ENCODE peak calls at places on chromosomes 16 and 17, in eight cellular contexts. One of them, this sample, is unnamed.

GRCh38 chr17:35089846-35090193 is 26.3 kb upstream of the RFFL start:
- DNase-seq in activated naive CD8-positive, alpha-beta T cell treated with anti-CD3 and anti-CD28 coated beads for 36 hours: peak
- DNase-seq in NB4: peak
- DNase-seq in left ventricle myocardium superior: no peak
- DNase-seq in T-helper 1 cell: peak
- DNase-seq in LoVo: peak
- DNase-seq in occipital lobe: no peak
- DNase-seq in cardiac fibroblast: peak
- DNase-seq in this sample: no peak

GRCh38 chr16:522320-523096 is 5.0 kb upstream of the CAPN15 start:
- DNase-seq in cardiac fibroblast: no peak
- DNase-seq in LoVo: no peak
- DNase-seq in occipital lobe: no peak
- DNase-seq in left ventricle myocardium superior: no peak
- DNase-seq in NB4: no peak
- DNase-seq in T-helper 1 cell: no peak
- DNase-seq in activated naive CD8-positive, alpha-beta T cell treated with anti-CD3 and anti-CD28 coated beads for 36 hours: no peak
- DNase-seq in this sample: no peak

GRCh38 chr17:12911241-12911640 is 106.6 kb downstream of the ELAC2 start:
- DNase-seq in activated naive CD8-positive, alpha-beta T cell treated with anti-CD3 and anti-CD28 coated beads for 36 hours: no peak
- DNase-seq in cardiac fibroblast: peak
- DNase-seq in LoVo: no peak
- DNase-seq in T-helper 1 cell: no peak
- DNase-seq in occipital lobe: no peak
- DNase-seq in left ventricle myocardium superior: no peak
- DNase-seq in NB4: no peak
- DNase-seq in this sample: no peak

GRCh38 chr16:2066139-2066538 is 18.4 kb downstream of the TSC2 start:
- DNase-seq in left ventricle myocardium superior: no peak
- DNase-seq in LoVo: no peak
- DNase-seq in occipital lobe: no peak
- DNase-seq in activated naive CD8-positive, alpha-beta T cell treated with anti-CD3 and anti-CD28 coated beads for 36 hours: no peak
- DNase-seq in cardiac fibroblast: no peak
- DNase-seq in NB4: no peak
- DNase-seq in T-helper 1 cell: no peak
- DNase-seq in this sample: no peak

GRCh38 chr17:992933-993332 is 4.0 kb upstream of the TIMM22 start:
- DNase-seq in activated naive CD8-positive, alpha-beta T cell treated with anti-CD3 and anti-CD28 coated beads for 36 hours: no peak
- DNase-seq in left ventricle myocardium superior: no peak
- DNase-seq in occipital lobe: no peak
- DNase-seq in cardiac fibroblast: no peak
- DNase-seq in T-helper 1 cell: no peak
- DNase-seq in NB4: no peak
- DNase-seq in LoVo: no peak
- DNase-seq in this sample: no peak

GRCh38 chr16:77090062-77090461 is 100.9 kb upstream of the MON1B start:
- DNase-seq in cardiac fibroblast: no peak
- DNase-seq in occipital lobe: no peak
- DNase-seq in T-helper 1 cell: no peak
- DNase-seq in activated naive CD8-positive, alpha-beta T cell treated with anti-CD3 and anti-CD28 coated beads for 36 hours: no peak
- DNase-seq in NB4: no peak
- DNase-seq in LoVo: no peak
- DNase-seq in left ventricle myocardium superior: no peak
- DNase-seq in this sample: no peak

GRCh38 chr17:64174686-64175456 is 44.9 kb upstream of the ERN1 start:
- DNase-seq in left ventricle myocardium superior: no peak
- DNase-seq in NB4: peak
- DNase-seq in LoVo: no peak
- DNase-seq in cardiac fibroblast: peak
- DNase-seq in T-helper 1 cell: no peak
- DNase-seq in occipital lobe: peak
- DNase-seq in activated naive CD8-positive, alpha-beta T cell treated with anti-CD3 and anti-CD28 coated beads for 36 hours: no peak
- DNase-seq in this sample: no peak

GRCh38 chr17:65457635-65458257 is 103.7 kb downstream of the AXIN2 start:
- DNase-seq in left ventricle myocardium superior: no peak
- DNase-seq in LoVo: no peak
- DNase-seq in NB4: no peak
- DNase-seq in occipital lobe: no peak
- DNase-seq in cardiac fibroblast: no peak
- DNase-seq in activated naive CD8-positive, alpha-beta T cell treated with anti-CD3 and anti-CD28 coated beads for 36 hours: no peak
- DNase-seq in T-helper 1 cell: no peak
- DNase-seq in this sample: no peak

GRCh38 chr16:80105160-80105559 is 435.6 kb upstream of the DYNLRB2 start:
- DNase-seq in LoVo: no peak
- DNase-seq in activated naive CD8-positive, alpha-beta T cell treated with anti-CD3 and anti-CD28 coated beads for 36 hours: no peak
- DNase-seq in NB4: no peak
- DNase-seq in occipital lobe: no peak
- DNase-seq in cardiac fibroblast: peak
- DNase-seq in left ventricle myocardium superior: no peak
- DNase-seq in T-helper 1 cell: no peak
- DNase-seq in this sample: no peak

GRCh38 chr16:52320930-52321439 is 226.0 kb downstream of the TOX3 start:
- DNase-seq in NB4: no peak
- DNase-seq in LoVo: no peak
- DNase-seq in occipital lobe: no peak
- DNase-seq in activated naive CD8-positive, alpha-beta T cell treated with anti-CD3 and anti-CD28 coated beads for 36 hours: no peak
- DNase-seq in T-helper 1 cell: no peak
- DNase-seq in cardiac fibroblast: no peak
- DNase-seq in left ventricle myocardium superior: no peak
- DNase-seq in this sample: no peak

GRCh38 chr16:88552166-88552565 is 18.0 kb upstream of the ZC3H18 start:
- DNase-seq in occipital lobe: no peak
- DNase-seq in left ventricle myocardium superior: no peak
- DNase-seq in LoVo: no peak
- DNase-seq in cardiac fibroblast: no peak
- DNase-seq in T-helper 1 cell: no peak
- DNase-seq in activated naive CD8-positive, alpha-beta T cell treated with anti-CD3 and anti-CD28 coated beads for 36 hours: no peak
- DNase-seq in NB4: no peak
- DNase-seq in this sample: no peak

GRCh38 chr16:72355561-72355960 is 183.6 kb upstream of the PMFBP1 start:
- DNase-seq in cardiac fibroblast: peak
- DNase-seq in activated naive CD8-positive, alpha-beta T cell treated with anti-CD3 and anti-CD28 coated beads for 36 hours: no peak
- DNase-seq in LoVo: no peak
- DNase-seq in T-helper 1 cell: no peak
- DNase-seq in occipital lobe: no peak
- DNase-seq in NB4: no peak
- DNase-seq in left ventricle myocardium superior: no peak
- DNase-seq in this sample: no peak

GRCh38 chr17:13909901-13910519 is 159.3 kb upstream of the COX10 start:
- DNase-seq in NB4: no peak
- DNase-seq in LoVo: no peak
- DNase-seq in T-helper 1 cell: no peak
- DNase-seq in cardiac fibroblast: no peak
- DNase-seq in occipital lobe: no peak
- DNase-seq in activated naive CD8-positive, alpha-beta T cell treated with anti-CD3 and anti-CD28 coated beads for 36 hours: no peak
- DNase-seq in left ventricle myocardium superior: no peak
- DNase-seq in this sample: no peak

GRCh38 chr16:30377812-30378235 is 3.2 kb downstream of the MYL11 start:
- DNase-seq in NB4: peak
- DNase-seq in T-helper 1 cell: peak
- DNase-seq in left ventricle myocardium superior: peak
- DNase-seq in occipital lobe: peak
- DNase-seq in cardiac fibroblast: peak
- DNase-seq in activated naive CD8-positive, alpha-beta T cell treated with anti-CD3 and anti-CD28 coated beads for 36 hours: peak
- DNase-seq in LoVo: peak
- DNase-seq in this sample: peak

GRCh38 chr17:71260366-71260765 is 860.5 kb upstream of the SOX9 start:
- DNase-seq in activated naive CD8-positive, alpha-beta T cell treated with anti-CD3 and anti-CD28 coated beads for 36 hours: no peak
- DNase-seq in LoVo: no peak
- DNase-seq in T-helper 1 cell: no peak
- DNase-seq in left ventricle myocardium superior: no peak
- DNase-seq in cardiac fibroblast: peak
- DNase-seq in occipital lobe: no peak
- DNase-seq in NB4: no peak
- DNase-seq in this sample: no peak

GRCh38 chr17:59607817-59608403 is 11.8 kb upstream of the CLTC start:
- DNase-seq in left ventricle myocardium superior: no peak
- DNase-seq in T-helper 1 cell: peak
- DNase-seq in activated naive CD8-positive, alpha-beta T cell treated with anti-CD3 and anti-CD28 coated beads for 36 hours: peak
- DNase-seq in NB4: peak
- DNase-seq in LoVo: no peak
- DNase-seq in occipital lobe: no peak
- DNase-seq in cardiac fibroblast: peak
- DNase-seq in this sample: no peak

GRCh38 chr17:19876524-19877161 is 8.9 kb upstream of the ULK2 start:
- DNase-seq in occipital lobe: peak
- DNase-seq in NB4: peak
- DNase-seq in left ventricle myocardium superior: peak
- DNase-seq in T-helper 1 cell: peak
- DNase-seq in activated naive CD8-positive, alpha-beta T cell treated with anti-CD3 and anti-CD28 coated beads for 36 hours: peak
- DNase-seq in LoVo: no peak
- DNase-seq in cardiac fibroblast: no peak
- DNase-seq in this sample: no peak

GRCh38 chr17:18966831-18967624 is 15.1 kb downstream of the SLC5A10 start:
- DNase-seq in LoVo: no peak
- DNase-seq in cardiac fibroblast: no peak
- DNase-seq in left ventricle myocardium superior: peak
- DNase-seq in NB4: no peak
- DNase-seq in occipital lobe: no peak
- DNase-seq in T-helper 1 cell: no peak
- DNase-seq in activated naive CD8-positive, alpha-beta T cell treated with anti-CD3 and anti-CD28 coated beads for 36 hours: no peak
- DNase-seq in this sample: no peak

GRCh38 chr16:5709889-5710288 is 612.3 kb upstream of the EEF2KMT start:
- DNase-seq in occipital lobe: no peak
- DNase-seq in activated naive CD8-positive, alpha-beta T cell treated with anti-CD3 and anti-CD28 coated beads for 36 hours: no peak
- DNase-seq in left ventricle myocardium superior: no peak
- DNase-seq in LoVo: no peak
- DNase-seq in T-helper 1 cell: no peak
- DNase-seq in NB4: peak
- DNase-seq in cardiac fibroblast: peak
- DNase-seq in this sample: no peak

GRCh38 chr16:24670623-24671454 is 58.6 kb upstream of the TNRC6A start:
- DNase-seq in activated naive CD8-positive, alpha-beta T cell treated with anti-CD3 and anti-CD28 coated beads for 36 hours: peak
- DNase-seq in LoVo: no peak
- DNase-seq in T-helper 1 cell: no peak
- DNase-seq in cardiac fibroblast: peak
- DNase-seq in left ventricle myocardium superior: peak
- DNase-seq in occipital lobe: peak
- DNase-seq in NB4: no peak
- DNase-seq in this sample: no peak

GRCh38 chr17:80261159-80261894 is 675 bp downstream of the RNF213 start:
- DNase-seq in cardiac fibroblast: peak
- DNase-seq in occipital lobe: peak
- DNase-seq in LoVo: peak
- DNase-seq in T-helper 1 cell: peak
- DNase-seq in activated naive CD8-positive, alpha-beta T cell treated with anti-CD3 and anti-CD28 coated beads for 36 hours: peak
- DNase-seq in left ventricle myocardium superior: peak
- DNase-seq in NB4: peak
- DNase-seq in this sample: peak

GRCh38 chr16:69942099-69942491 is 9.0 kb upstream of the CLEC18A start:
- DNase-seq in activated naive CD8-positive, alpha-beta T cell treated with anti-CD3 and anti-CD28 coated beads for 36 hours: no peak
- DNase-seq in LoVo: no peak
- DNase-seq in T-helper 1 cell: no peak
- DNase-seq in NB4: no peak
- DNase-seq in left ventricle myocardium superior: no peak
- DNase-seq in cardiac fibroblast: no peak
- DNase-seq in occipital lobe: no peak
- DNase-seq in this sample: no peak

GRCh38 chr17:6476834-6477210 is 32.6 kb downstream of the PIMREG start:
- DNase-seq in T-helper 1 cell: no peak
- DNase-seq in LoVo: no peak
- DNase-seq in NB4: peak
- DNase-seq in cardiac fibroblast: no peak
- DNase-seq in occipital lobe: no peak
- DNase-seq in left ventricle myocardium superior: peak
- DNase-seq in activated naive CD8-positive, alpha-beta T cell treated with anti-CD3 and anti-CD28 coated beads for 36 hours: no peak
- DNase-seq in this sample: no peak

GRCh38 chr16:2610781-2611498 is 71.4 kb upstream of the KCTD5 start:
- DNase-seq in LoVo: no peak
- DNase-seq in left ventricle myocardium superior: no peak
- DNase-seq in activated naive CD8-positive, alpha-beta T cell treated with anti-CD3 and anti-CD28 coated beads for 36 hours: no peak
- DNase-seq in NB4: no peak
- DNase-seq in occipital lobe: no peak
- DNase-seq in T-helper 1 cell: no peak
- DNase-seq in cardiac fibroblast: no peak
- DNase-seq in this sample: no peak

GRCh38 chr17:78360371-78361226 is 722 bp upstream of the SOCS3 start:
- DNase-seq in left ventricle myocardium superior: peak
- DNase-seq in T-helper 1 cell: peak
- DNase-seq in activated naive CD8-positive, alpha-beta T cell treated with anti-CD3 and anti-CD28 coated beads for 36 hours: peak
- DNase-seq in occipital lobe: peak
- DNase-seq in NB4: peak
- DNase-seq in LoVo: peak
- DNase-seq in cardiac fibroblast: peak
- DNase-seq in this sample: peak

GRCh38 chr17:8124350-8125195 is 667 bp upstream of the HES7 start:
- DNase-seq in T-helper 1 cell: peak
- DNase-seq in activated naive CD8-positive, alpha-beta T cell treated with anti-CD3 and anti-CD28 coated beads for 36 hours: no peak
- DNase-seq in left ventricle myocardium superior: no peak
- DNase-seq in occipital lobe: no peak
- DNase-seq in cardiac fibroblast: peak
- DNase-seq in NB4: peak
- DNase-seq in LoVo: no peak
- DNase-seq in this sample: no peak

GRCh38 chr16:27642753-27643152 is 92.8 kb downstream of the KATNIP start:
- DNase-seq in T-helper 1 cell: no peak
- DNase-seq in cardiac fibroblast: peak
- DNase-seq in left ventricle myocardium superior: no peak
- DNase-seq in NB4: peak
- DNase-seq in occipital lobe: no peak
- DNase-seq in LoVo: no peak
- DNase-seq in activated naive CD8-positive, alpha-beta T cell treated with anti-CD3 and anti-CD28 coated beads for 36 hours: no peak
- DNase-seq in this sample: no peak

GRCh38 chr17:56945938-56946337 is 14.9 kb downstream of the COIL start:
- DNase-seq in left ventricle myocardium superior: no peak
- DNase-seq in activated naive CD8-positive, alpha-beta T cell treated with anti-CD3 and anti-CD28 coated beads for 36 hours: no peak
- DNase-seq in cardiac fibroblast: no peak
- DNase-seq in T-helper 1 cell: no peak
- DNase-seq in NB4: no peak
- DNase-seq in occipital lobe: no peak
- DNase-seq in LoVo: no peak
- DNase-seq in this sample: no peak